ENCODE peak calls at places on chromosomes 11 and 22, in six cellular contexts. One of them, this sample, is unnamed.

GRCh38 chr11:129738242-129738641 is 77.4 kb upstream of the TMEM45B start:
- DNase-seq in adrenal gland: no peak
- DNase-seq in tibial nerve: no peak
- DNase-seq in uterus: no peak
- DNase-seq in stomach: no peak
- DNase-seq in body of pancreas: no peak
- DNase-seq in this sample: no peak

GRCh38 chr11:122563761-122564160 is 91.8 kb upstream of the UBASH3B start:
- DNase-seq in adrenal gland: no peak
- DNase-seq in tibial nerve: no peak
- DNase-seq in uterus: no peak
- DNase-seq in stomach: no peak
- DNase-seq in body of pancreas: no peak
- DNase-seq in this sample: no peak

GRCh38 chr11:95925011-95925410 is 1.1 kb upstream of the MTMR2 start:
- DNase-seq in adrenal gland: no peak
- DNase-seq in tibial nerve: no peak
- DNase-seq in uterus: no peak
- DNase-seq in stomach: no peak
- DNase-seq in body of pancreas: no peak
- DNase-seq in this sample: peak

GRCh38 chr11:114758627-114759026 is 80.3 kb downstream of the NXPE2 start:
- DNase-seq in adrenal gland: no peak
- DNase-seq in tibial nerve: no peak
- DNase-seq in uterus: no peak
- DNase-seq in stomach: no peak
- DNase-seq in body of pancreas: no peak
- DNase-seq in this sample: no peak

GRCh38 chr11:78008174-78008573 is 13.7 kb upstream of the INTS4 start:
- DNase-seq in adrenal gland: no peak
- DNase-seq in tibial nerve: no peak
- DNase-seq in uterus: no peak
- DNase-seq in stomach: no peak
- DNase-seq in body of pancreas: no peak
- DNase-seq in this sample: no peak

GRCh38 chr22:36541831-36542391 is 12.9 kb upstream of the EIF3D start:
- DNase-seq in adrenal gland: peak
- DNase-seq in tibial nerve: no peak
- DNase-seq in uterus: peak
- DNase-seq in stomach: peak
- DNase-seq in body of pancreas: no peak
- DNase-seq in this sample: no peak

GRCh38 chr11:118295834-118296454 is 8.6 kb upstream of the CD3E start:
- DNase-seq in adrenal gland: no peak
- DNase-seq in tibial nerve: no peak
- DNase-seq in uterus: no peak
- DNase-seq in stomach: peak
- DNase-seq in body of pancreas: peak
- DNase-seq in this sample: peak

GRCh38 chr11:31477528-31478255 is 31.7 kb downstream of the IMMP1L start:
- DNase-seq in adrenal gland: no peak
- DNase-seq in tibial nerve: no peak
- DNase-seq in uterus: no peak
- DNase-seq in stomach: no peak
- DNase-seq in body of pancreas: no peak
- DNase-seq in this sample: no peak

GRCh38 chr11:79077684-79078379 is 363.0 kb downstream of the TENM4 start:
- DNase-seq in adrenal gland: no peak
- DNase-seq in tibial nerve: no peak
- DNase-seq in uterus: no peak
- DNase-seq in stomach: no peak
- DNase-seq in body of pancreas: no peak
- DNase-seq in this sample: no peak

GRCh38 chr11:70727899-70728620 is 329.7 kb downstream of the CTTN start:
- DNase-seq in adrenal gland: no peak
- DNase-seq in tibial nerve: no peak
- DNase-seq in uterus: no peak
- DNase-seq in stomach: no peak
- DNase-seq in body of pancreas: no peak
- DNase-seq in this sample: no peak

GRCh38 chr22:46592390-46592872 is 27.8 kb upstream of the GRAMD4 start:
- DNase-seq in adrenal gland: no peak
- DNase-seq in tibial nerve: no peak
- DNase-seq in uterus: no peak
- DNase-seq in stomach: no peak
- DNase-seq in body of pancreas: peak
- DNase-seq in this sample: peak

GRCh38 chr22:20253161-20253560 is 15.0 kb downstream of the RTN4R start:
- DNase-seq in adrenal gland: no peak
- DNase-seq in tibial nerve: no peak
- DNase-seq in uterus: no peak
- DNase-seq in stomach: no peak
- DNase-seq in body of pancreas: no peak
- DNase-seq in this sample: no peak

GRCh38 chr11:92920295-92920694 is 49.2 kb upstream of the MTNR1B start:
- DNase-seq in adrenal gland: no peak
- DNase-seq in tibial nerve: no peak
- DNase-seq in uterus: no peak
- DNase-seq in stomach: no peak
- DNase-seq in body of pancreas: no peak
- DNase-seq in this sample: no peak

GRCh38 chr11:134586726-134587125 is 174.7 kb upstream of the B3GAT1 start:
- DNase-seq in adrenal gland: no peak
- DNase-seq in tibial nerve: no peak
- DNase-seq in uterus: no peak
- DNase-seq in stomach: no peak
- DNase-seq in body of pancreas: no peak
- DNase-seq in this sample: no peak

GRCh38 chr11:75654314-75654713 is 14.5 kb downstream of the MAP6 start:
- DNase-seq in adrenal gland: no peak
- DNase-seq in tibial nerve: no peak
- DNase-seq in uterus: no peak
- DNase-seq in stomach: no peak
- DNase-seq in body of pancreas: no peak
- DNase-seq in this sample: no peak

GRCh38 chr11:130609121-130610035 is 160.9 kb downstream of the ADAMTS15 start:
- DNase-seq in adrenal gland: peak
- DNase-seq in tibial nerve: peak
- DNase-seq in uterus: peak
- DNase-seq in stomach: peak
- DNase-seq in body of pancreas: peak
- DNase-seq in this sample: no peak

GRCh38 chr11:69196322-69197169 is 40.8 kb downstream of the SMIM38 start:
- DNase-seq in adrenal gland: no peak
- DNase-seq in tibial nerve: no peak
- DNase-seq in uterus: no peak
- DNase-seq in stomach: no peak
- DNase-seq in body of pancreas: no peak
- DNase-seq in this sample: no peak

GRCh38 chr11:69752890-69753289 is 22.3 kb downstream of the FGF4 start:
- DNase-seq in adrenal gland: no peak
- DNase-seq in tibial nerve: no peak
- DNase-seq in uterus: no peak
- DNase-seq in stomach: no peak
- DNase-seq in body of pancreas: no peak
- DNase-seq in this sample: no peak

GRCh38 chr11:120215634-120216033 is 4.8 kb downstream of the OAF start:
- DNase-seq in adrenal gland: peak
- DNase-seq in tibial nerve: no peak
- DNase-seq in uterus: peak
- DNase-seq in stomach: peak
- DNase-seq in body of pancreas: no peak
- DNase-seq in this sample: no peak

GRCh38 chr11:94910779-94911178 is 62.6 kb downstream of the CWC15 start:
- DNase-seq in adrenal gland: no peak
- DNase-seq in tibial nerve: no peak
- DNase-seq in uterus: no peak
- DNase-seq in stomach: no peak
- DNase-seq in body of pancreas: no peak
- DNase-seq in this sample: no peak

GRCh38 chr11:115134886-115135285 is 369.3 kb downstream of the CADM1 start:
- DNase-seq in adrenal gland: no peak
- DNase-seq in tibial nerve: no peak
- DNase-seq in uterus: no peak
- DNase-seq in stomach: no peak
- DNase-seq in body of pancreas: no peak
- DNase-seq in this sample: no peak

GRCh38 chr11:13701506-13701905 is 33.0 kb downstream of the FAR1 start:
- DNase-seq in adrenal gland: no peak
- DNase-seq in tibial nerve: no peak
- DNase-seq in uterus: no peak
- DNase-seq in stomach: no peak
- DNase-seq in body of pancreas: no peak
- DNase-seq in this sample: no peak

GRCh38 chr11:75492181-75492820 is 33.4 kb downstream of the GDPD5 start:
- DNase-seq in adrenal gland: no peak
- DNase-seq in tibial nerve: no peak
- DNase-seq in uterus: no peak
- DNase-seq in stomach: peak
- DNase-seq in body of pancreas: no peak
- DNase-seq in this sample: no peak

GRCh38 chr11:72349616-72350218 is 84.6 kb downstream of the CLPB start:
- DNase-seq in adrenal gland: peak
- DNase-seq in tibial nerve: no peak
- DNase-seq in uterus: no peak
- DNase-seq in stomach: no peak
- DNase-seq in body of pancreas: no peak
- DNase-seq in this sample: no peak

GRCh38 chr11:32400196-32400595 is 35.1 kb downstream of the WT1 start:
- DNase-seq in adrenal gland: no peak
- DNase-seq in tibial nerve: no peak
- DNase-seq in uterus: no peak
- DNase-seq in stomach: no peak
- DNase-seq in body of pancreas: no peak
- DNase-seq in this sample: peak

GRCh38 chr22:46122511-46122971 is 27.8 kb upstream of the PPARA start:
- DNase-seq in adrenal gland: peak
- DNase-seq in tibial nerve: peak
- DNase-seq in uterus: peak
- DNase-seq in stomach: peak
- DNase-seq in body of pancreas: peak
- DNase-seq in this sample: peak

GRCh38 chr11:34696876-34697275 is 76.0 kb downstream of the EHF start:
- DNase-seq in adrenal gland: no peak
- DNase-seq in tibial nerve: no peak
- DNase-seq in uterus: no peak
- DNase-seq in stomach: no peak
- DNase-seq in body of pancreas: no peak
- DNase-seq in this sample: no peak
- TF ChIP-seq POLR2A in adrenal gland: no peak
- TF ChIP-seq POLR2A in tibial nerve: no peak
- TF ChIP-seq POLR2A in uterus: no peak
- TF ChIP-seq POLR2A in stomach: no peak
- TF ChIP-seq POLR2A in body of pancreas: no peak
- TF ChIP-seq POLR2A in this sample: no peak

GRCh38 chr22:29574762-29575450 is 6.0 kb downstream of the NIPSNAP1 start:
- DNase-seq in adrenal gland: no peak
- DNase-seq in tibial nerve: no peak
- DNase-seq in uterus: no peak
- DNase-seq in stomach: no peak
- DNase-seq in body of pancreas: no peak
- DNase-seq in this sample: no peak
- TF ChIP-seq POLR2A in adrenal gland: no peak
- TF ChIP-seq POLR2A in tibial nerve: no peak
- TF ChIP-seq POLR2A in uterus: no peak
- TF ChIP-seq POLR2A in stomach: no peak
- TF ChIP-seq POLR2A in body of pancreas: no peak
- TF ChIP-seq POLR2A in this sample: no peak

GRCh38 chr11:65915821-65916251 is 3.0 kb downstream of the C11orf68 start:
- DNase-seq in adrenal gland: peak
- DNase-seq in tibial nerve: peak
- DNase-seq in uterus: peak
- DNase-seq in stomach: peak
- DNase-seq in body of pancreas: peak
- DNase-seq in this sample: peak
- TF ChIP-seq POLR2A in adrenal gland: no peak
- TF ChIP-seq POLR2A in tibial nerve: no peak
- TF ChIP-seq POLR2A in uterus: peak
- TF ChIP-seq POLR2A in stomach: no peak
- TF ChIP-seq POLR2A in body of pancreas: no peak
- TF ChIP-seq POLR2A in this sample: peak

GRCh38 chr11:86108890-86109638 is 40.2 kb upstream of the PICALM start:
- DNase-seq in adrenal gland: no peak
- DNase-seq in tibial nerve: no peak
- DNase-seq in uterus: no peak
- DNase-seq in stomach: no peak
- DNase-seq in body of pancreas: no peak
- DNase-seq in this sample: no peak
- TF ChIP-seq POLR2A in adrenal gland: no peak
- TF ChIP-seq POLR2A in tibial nerve: no peak
- TF ChIP-seq POLR2A in uterus: no peak
- TF ChIP-seq POLR2A in stomach: no peak
- TF ChIP-seq POLR2A in body of pancreas: no peak
- TF ChIP-seq POLR2A in this sample: no peak

DNA sequence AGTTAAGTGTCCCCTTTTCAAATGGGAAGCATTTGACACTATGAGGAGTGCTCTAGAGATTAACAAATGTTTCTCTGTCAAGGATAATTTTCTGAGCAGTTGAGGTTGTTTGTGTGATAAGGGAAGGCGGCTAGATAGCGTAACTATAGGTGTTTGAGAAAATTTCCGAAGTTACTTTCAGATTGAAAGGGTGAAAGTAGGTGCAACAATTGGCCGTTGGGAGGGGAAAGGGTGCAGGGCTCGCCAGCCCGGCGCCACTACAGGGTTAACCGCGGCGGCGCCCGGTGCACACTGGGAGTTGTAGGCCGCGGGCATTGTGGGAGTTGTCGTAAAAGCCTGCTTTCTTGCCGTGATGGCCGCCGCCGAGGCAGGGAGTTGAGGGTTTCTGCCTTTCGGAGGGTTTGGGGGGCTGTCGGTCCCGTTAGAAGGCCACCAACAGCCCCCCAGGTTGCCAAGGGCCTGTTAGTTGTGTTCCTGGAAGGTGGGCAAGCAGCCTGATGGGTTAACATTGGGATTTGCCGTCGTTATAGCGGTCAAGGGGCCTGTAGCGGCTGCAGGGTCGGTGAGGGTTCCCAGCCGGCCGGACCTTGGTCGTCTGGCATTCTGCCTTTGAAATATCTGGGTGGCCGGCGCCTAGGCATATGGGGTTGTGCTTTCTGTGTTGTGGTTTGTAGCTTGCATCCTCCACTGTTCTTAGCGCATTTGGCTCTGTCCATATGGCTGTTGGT is 36.5 kb upstream of the HSD17B12 start:
- DNase-seq in adrenal gland: peak
- DNase-seq in tibial nerve: peak
- DNase-seq in uterus: peak
- DNase-seq in stomach: peak
- DNase-seq in body of pancreas: peak
- DNase-seq in this sample: peak
- TF ChIP-seq POLR2A in adrenal gland: no peak
- TF ChIP-seq POLR2A in tibial nerve: no peak
- TF ChIP-seq POLR2A in uterus: no peak
- TF ChIP-seq POLR2A in stomach: no peak
- TF ChIP-seq POLR2A in body of pancreas: no peak
- TF ChIP-seq POLR2A in this sample: peak